ENCODE peak calls at places on chromosomes 13 and 19, in four cellular contexts. T, E, R and M are unnamed samples.

GRCh38 chr13:28820099-28821051 is at the start of gene MTUS2:
- DNase-seq in R (no peak), T (peak), E (no peak), M (peak)

GRCh38 chr19:13038306-13039210 is 43.3 kb downstream of the NFIX start:
- DNase-seq in R (no peak), T (no peak), E (no peak), M (no peak)

GRCh38 chr19:17049711-17050280 is 23.2 kb upstream of the CPAMD8 start:
- DNase-seq in R (no peak), T (no peak), E (no peak), M (no peak)

GRCh38 chr13:98370806-98371553 is 193.9 kb upstream of the RNF113B start:
- DNase-seq in R (no peak), T (no peak), E (no peak), M (no peak)

GRCh38 chr13:97076898-97077297 is 82.6 kb upstream of the OXGR1 start:
- DNase-seq in E (no peak), R (no peak), T (no peak), M (no peak)

GRCh38 chr13:44870456-44870929 is 118.8 kb downstream of the NUFIP1 start:
- DNase-seq in T (no peak), R (no peak), E (no peak), M (no peak)

GRCh38 chr19:42965204-42965603 is 28.2 kb upstream of the PSG7 start:
- DNase-seq in E (no peak), R (no peak), T (no peak), M (no peak)

GRCh38 chr13:113159701-113160100 is 1.3 kb downstream of the PROZ start:
- DNase-seq in T (no peak), E (no peak), R (no peak), M (no peak)

GRCh38 chr19:47573076-47574026 is at the start of gene ZNF541:
- DNase-seq in R (no peak), T (peak), E (no peak), M (no peak)

GRCh38 chr19:15251010-15251748 is 18.9 kb upstream of the EPHX3 start:
- DNase-seq in E (no peak), T (no peak), R (no peak), M (no peak)

GRCh38 chr13:100836696-100837095 is 162.1 kb upstream of the TMTC4 start:
- DNase-seq in E (no peak), T (no peak), R (no peak), M (no peak)

GRCh38 chr13:103883152-103883551 is 816.9 kb upstream of the SLC10A2 start:
- DNase-seq in T (no peak), R (no peak), E (peak), M (peak)

GRCh38 chr13:48504606-48505369 is 28.1 kb downstream of the RCBTB2 start:
- DNase-seq in T (no peak), E (no peak), R (no peak), M (no peak)

GRCh38 chr13:24254151-24254810 is 55.1 kb upstream of the C1QTNF9 start:
- DNase-seq in R (no peak), T (no peak), E (no peak), M (no peak)

GRCh38 chr13:42894765-42895181 is 97.3 kb downstream of the EPSTI1 start:
- DNase-seq in E (no peak), R (no peak), T (no peak), M (no peak)

GRCh38 chr13:33193428-33193974 is 92.1 kb downstream of the STARD13 start:
- DNase-seq in T (no peak), R (no peak), E (no peak), M (no peak)

GRCh38 chr19:46985532-46986415 is 33.9 kb upstream of the NPAS1 start:
- DNase-seq in T (no peak), R (no peak), E (peak), M (no peak)

GRCh38 chr13:69769637-69770036 is 338.0 kb upstream of the ATXN8OS start:
- DNase-seq in R (no peak), T (no peak), E (no peak), M (no peak)
- TF ChIP-seq TARDBP in R (no peak), T (no peak), E (no peak), M (no peak)

DNA sequence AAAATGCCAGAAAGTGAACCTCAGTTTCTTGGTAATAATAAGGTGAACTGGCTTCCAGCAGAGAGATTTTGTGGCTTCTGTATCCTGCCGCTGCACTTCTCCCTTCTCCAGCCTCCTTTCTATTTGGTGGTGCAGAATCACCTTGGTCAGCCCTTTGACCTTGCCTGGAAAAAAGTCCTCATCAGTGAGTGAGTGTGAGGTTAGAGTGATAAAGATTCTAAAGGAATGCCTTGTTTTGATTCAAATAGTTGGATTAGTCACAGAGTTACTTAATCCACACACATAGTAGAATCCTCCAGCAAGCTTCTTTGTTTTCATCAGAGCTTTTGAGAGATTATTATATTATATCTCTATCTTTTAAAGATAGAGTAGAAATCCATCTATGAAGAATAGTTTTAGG is 140.9 kb downstream of the KCNRG start:
- DNase-seq in R (no peak), T (no peak), E (peak), M (no peak)
- TF ChIP-seq BHLHE40 in R (no peak), T (no peak), E (no peak), M (no peak)

GRCh38 chr19:56566904-56567273 is 379 bp upstream of the ZNF470 start:
- DNase-seq in E (no peak), T (no peak), R (no peak), M (peak)
- TF ChIP-seq FOXM1 in E (no peak), T (no peak), R (no peak), M (no peak)

GRCh38 chr13:46866150-46866549 is 30.7 kb downstream of the HTR2A start:
- DNase-seq in T (no peak), R (no peak), E (peak), M (peak)
- TF ChIP-seq TARDBP in T (no peak), R (no peak), E (no peak), M (no peak)

GRCh38 chr19:1481224-1481892 is 2.3 kb upstream of the C19orf25 start:
- DNase-seq in R (no peak), E (no peak), T (no peak), M (no peak)

GRCh38 chr19:1481893-1482360 is 2.9 kb upstream of the C19orf25 start:
- DNase-seq in R (no peak), T (no peak), E (no peak), M (no peak)

GRCh38 chr19:1483979-1484428 is 5.0 kb upstream of the C19orf25 start:
- DNase-seq in T (no peak), E (no peak), R (no peak), M (no peak)

GRCh38 chr19:1482361-1483066 is 3.5 kb upstream of the C19orf25 start:
- DNase-seq in T (peak), E (peak), R (no peak), M (no peak)

DNA sequence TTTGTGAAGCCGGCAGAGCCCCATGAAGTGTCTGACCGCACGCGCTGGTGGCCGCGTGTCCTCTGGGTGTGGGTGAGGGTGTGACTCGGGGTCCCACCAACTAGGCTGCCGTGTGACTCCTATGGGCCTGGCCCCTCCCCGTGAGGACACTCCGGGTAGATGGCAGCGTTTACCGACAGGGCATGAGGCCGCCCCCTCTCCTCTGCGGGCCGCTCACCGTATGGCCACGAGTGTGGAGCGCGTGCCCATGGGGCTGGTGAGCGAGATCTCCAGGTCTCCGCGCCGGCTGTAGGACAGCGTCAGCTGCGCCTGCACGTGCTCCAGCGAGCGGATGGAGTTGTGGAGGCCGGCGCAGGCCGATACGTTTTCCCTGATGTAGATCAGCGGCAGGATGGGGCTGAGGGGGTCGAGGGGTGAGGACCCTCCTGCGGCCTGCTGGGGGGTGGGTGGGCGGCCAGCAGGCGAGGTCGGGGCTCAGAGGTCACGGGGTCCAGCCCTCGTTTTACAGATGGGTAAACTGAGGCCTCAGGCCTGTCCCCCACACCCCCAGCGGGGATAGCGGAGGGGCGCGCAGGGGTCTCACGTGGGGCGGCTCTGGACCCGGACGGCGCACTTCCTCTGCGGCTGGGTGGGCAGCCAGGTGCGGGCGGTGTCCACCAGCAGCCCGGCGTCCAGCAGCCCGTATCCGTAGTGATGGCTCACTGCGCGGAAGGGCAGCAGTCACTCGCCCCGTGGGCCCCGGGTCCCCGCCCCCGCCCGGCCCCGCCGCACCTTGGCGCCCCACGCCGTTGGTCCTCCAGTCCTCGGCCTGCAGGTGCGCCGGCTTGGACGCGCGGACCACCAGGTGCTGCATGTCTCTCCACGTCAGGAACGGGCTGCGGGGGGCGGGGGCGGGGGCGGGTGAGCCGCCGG is 4.3 kb upstream of the C19orf25 start:
- DNase-seq in E (no peak), T (no peak), R (no peak), M (no peak)
- TF ChIP-seq BHLHE40 in E (no peak), T (no peak), R (no peak), M (no peak)

GRCh38 chr13:50969691-50970090 is 60.1 kb downstream of the RNASEH2B start:
- DNase-seq in R (no peak), E (peak), T (no peak), M (no peak)
- TF ChIP-seq FOXM1 in R (no peak), E (no peak), T (no peak), M (no peak)